ENCODE peak calls at places on chromosome 17, in five cellular contexts. U is IMR-90; N is GM03348; F is NCI-H1092 treated with DMSO at 0.1 percent for 48 hours; A is stimulated activated CD4-positive, alpha-beta T cell treated with anti-CD3 and anti-CD28 coated beads, Interleukin-2, amount 100 ng/mL, for 24 hours. Y is an unnamed sample.
A peak's percentile ranks its signal among the peaks of the same experiment; 100 is the strongest.

GRCh38 chr17:12927541-12928425 is 90.0 kb downstream of the ELAC2 start:
- DNase-seq in U (no peak), N (no peak), F (no peak), A (no peak), Y (no peak)

GRCh38 chr17:82648761-82649474 is 674 bp upstream of the WDR45B start:
- DNase-seq in U (no peak), N (peak; percentile 90), F (peak; percentile 18), A (peak; percentile 44), Y (no peak)

GRCh38 chr17:39098474-39099090 is 52.9 kb downstream of the PLXDC1 start:
- DNase-seq in U (no peak), N (no peak), F (no peak), A (no peak), Y (no peak)

GRCh38 chr17:50184611-50185398 is 16.6 kb downstream of the COL1A1 start:
- DNase-seq in U (peak; percentile 62), N (no peak), F (no peak), A (no peak), Y (peak; percentile 74)

GRCh38 chr17:80101946-80102706 is 745 bp downstream of the GAA start:
- DNase-seq in U (peak; percentile 77), N (peak; percentile 54), F (no peak), A (no peak), Y (no peak)

GRCh38 chr17:75031972-75032895 is 14.5 kb downstream of the ATP5PD start:
- DNase-seq in U (peak; percentile 84), N (peak; percentile 91), F (peak; percentile 61), A (peak; percentile 65), Y (peak; percentile 83)

GRCh38 chr17:69357701-69358100 is 30.8 kb upstream of the ABCA5 start:
- DNase-seq in U (no peak), N (no peak), F (peak; percentile 15), A (no peak), Y (no peak)

GRCh38 chr17:48445248-48445620 is 15.2 kb upstream of the SKAP1 start:
- DNase-seq in U (no peak), N (no peak), F (no peak), A (no peak), Y (no peak)

GRCh38 chr17:69326302-69327059 is 452 bp downstream of the ABCA5 start:
- DNase-seq in U (peak; percentile 26), N (peak; percentile 25), F (peak; percentile 60), A (peak; percentile 27), Y (peak; percentile 42)

GRCh38 chr17:10698116-10698818 is 873 bp downstream of the ADPRM start:
- DNase-seq in U (peak; percentile 10), N (peak; percentile 42), F (no peak), A (no peak), Y (no peak)

GRCh38 chr17:46160169-46160568 is 33.1 kb downstream of the KANSL1 start:
- DNase-seq in U (no peak), N (no peak), F (no peak), A (no peak), Y (no peak)

GRCh38 chr17:77716289-77716929 is 242.1 kb upstream of the TNRC6C start:
- DNase-seq in U (no peak), N (no peak), F (no peak), A (no peak), Y (peak; percentile 5)

GRCh38 chr17:40373999-40374398 is 9.5 kb upstream of the GJD3 start:
- DNase-seq in U (no peak), N (no peak), F (no peak), A (no peak), Y (no peak)

GRCh38 chr17:59026176-59026939 is 80.3 kb downstream of the TRIM37 start:
- DNase-seq in U (no peak), N (no peak), F (no peak), A (no peak), Y (no peak)

GRCh38 chr17:1764274-1764673 is 2.4 kb downstream of the SERPINF1 start:
- DNase-seq in U (peak; percentile 87), N (peak; percentile 88), F (no peak), A (peak; percentile 42), Y (peak; percentile 92)

GRCh38 chr17:13209091-13209490 is 191.3 kb upstream of the ELAC2 start:
- DNase-seq in U (no peak), N (no peak), F (no peak), A (no peak), Y (no peak)

GRCh38 chr17:63692195-63692816 is 7.6 kb downstream of the LIMD2 start:
- DNase-seq in U (no peak), N (no peak), F (no peak), A (no peak), Y (peak; percentile 19)

GRCh38 chr17:77461277-77462057 is 320.7 kb downstream of the SEC14L1 start:
- DNase-seq in U (no peak), N (no peak), F (peak; percentile 18), A (no peak), Y (no peak)

GRCh38 chr17:80647746-80648145 is 103.1 kb downstream of the RPTOR start:
- DNase-seq in U (peak; percentile 97), N (peak; percentile 70), F (no peak), A (no peak), Y (peak; percentile 88)

GRCh38 chr17:61469949-61470348 is 17.7 kb downstream of the TBX4 start:
- DNase-seq in U (no peak), N (no peak), F (no peak), A (no peak), Y (no peak)

GRCh38 chr17:7838291-7839075 is 4.5 kb downstream of the KDM6B start:
- DNase-seq in U (peak; percentile 78), N (peak; percentile 50), F (no peak), A (no peak), Y (peak; percentile 52)

GRCh38 chr17:79005063-79005861 is 4.3 kb downstream of the CANT1 start:
- DNase-seq in U (no peak), N (no peak), F (no peak), A (no peak), Y (no peak)

GRCh38 chr17:78032166-78032565 is 73.7 kb downstream of the TNRC6C start:
- DNase-seq in U (peak; percentile 76), N (peak; percentile 70), F (no peak), A (no peak), Y (peak; percentile 57)

GRCh38 chr17:47695664-47696376 is 1.9 kb downstream of the TBKBP1 start:
- DNase-seq in U (no peak), N (no peak), F (no peak), A (no peak), Y (no peak)

GRCh38 chr17:40596261-40596919 is 31.1 kb upstream of the CCR7 start:
- DNase-seq in U (peak; percentile 10), N (no peak), F (peak; percentile 11), A (no peak), Y (no peak)

GRCh38 chr17:7204828-7205461 is 14.7 kb downstream of the DLG4 start:
- DNase-seq in U (peak; percentile 85), N (peak; percentile 89), F (peak; percentile 83), A (peak; percentile 91), Y (peak; percentile 50)

GRCh38 chr17:62696256-62696655 is 68.8 kb downstream of the MRC2 start:
- DNase-seq in U (no peak), N (peak; percentile 66), F (no peak), A (no peak), Y (peak; percentile 47)

GRCh38 chr17:60224064-60224463 is 74.3 kb downstream of the CA4 start:
- DNase-seq in U (peak; percentile 25), N (no peak), F (no peak), A (no peak), Y (peak; percentile 7)

GRCh38 chr17:56891751-56892150 is 22.1 kb downstream of the TRIM25 start:
- DNase-seq in U (no peak), N (no peak), F (no peak), A (peak; percentile 66), Y (no peak)

GRCh38 chr17:29760771-29761682 is 138.3 kb upstream of the CORO6 start:
- DNase-seq in U (peak; percentile 83), N (peak; percentile 98), F (no peak), A (peak; percentile 90), Y (peak; percentile 97)

GRCh38 chr17:83109793-83110645 is 30.6 kb downstream of the METRNL start:
- DNase-seq in U (peak; percentile 97), N (peak; percentile 95), F (no peak), A (no peak), Y (peak; percentile 99)